ENCODE peak calls at places on chromosomes 11 and 22, in six cellular contexts. H is IMR-90, S is H1, G is HCT116, Q is K562, R is HepG2. J is an unnamed sample.

GRCh38 chr11:28417601-28418323 is 309.6 kb downstream of the METTL15 start:
- DNase-seq in H (peak; percentile 17), R (no peak), S (no peak), Q (no peak), G (no peak), J (no peak)

GRCh38 chr11:27282806-27283205 is 80.2 kb downstream of the CCDC34 start:
- DNase-seq in G (no peak), R (no peak), S (no peak), H (no peak), Q (peak; percentile 17), J (peak; percentile 45)

GRCh38 chr11:47860526-47860925 is 12.4 kb upstream of the NUP160 start:
- DNase-seq in S (no peak), G (no peak), H (no peak), Q (no peak), R (no peak), J (no peak)

GRCh38 chr11:112294688-112295340 is 34.2 kb upstream of the PLET1 start:
- DNase-seq in S (no peak), H (no peak), G (no peak), Q (no peak), R (no peak), J (no peak)

GRCh38 chr11:31397239-31397834 is 27.7 kb downstream of the DNAJC24 start:
- DNase-seq in G (no peak), Q (peak; percentile 23), S (no peak), R (peak; percentile 18), H (peak; percentile 22), J (peak; percentile 5)

GRCh38 chr22:28034760-28035401 is 115.8 kb upstream of the PITPNB start:
- DNase-seq in H (peak; percentile 59), Q (peak; percentile 67), G (no peak), S (no peak), R (no peak), J (no peak)

GRCh38 chr11:93542753-93543246 is 391 bp downstream of the SMCO4 start:
- DNase-seq in G (no peak), R (no peak), S (peak; percentile 84), Q (peak; percentile 39), H (no peak), J (no peak)

GRCh38 chr11:61045271-61045670 is 57.0 kb upstream of the CD5 start:
- DNase-seq in Q (no peak), R (no peak), S (no peak), H (no peak), G (no peak), J (no peak)

GRCh38 chr11:32231909-32232493 is 141.1 kb downstream of the RCN1 start:
- DNase-seq in Q (peak; percentile 27), G (peak; percentile 36), S (peak; percentile 58), H (peak; percentile 14), R (peak; percentile 13), J (peak; percentile 35)

GRCh38 chr11:129865701-129866100 is 29.7 kb downstream of the NFRKB start:
- DNase-seq in R (no peak), G (no peak), Q (no peak), S (no peak), H (no peak), J (no peak)

GRCh38 chr11:112477152-112477928 is 216.7 kb upstream of the PLET1 start:
- DNase-seq in G (no peak), S (no peak), Q (no peak), R (no peak), H (no peak), J (no peak)

GRCh38 chr22:28822930-28823481 is 22.6 kb upstream of the XBP1 start:
- DNase-seq in H (no peak), S (no peak), Q (no peak), R (peak; percentile 73), G (no peak), J (no peak)

GRCh38 chr11:65182258-65183170 is 786 bp downstream of the CAPN1 start:
- DNase-seq in S (no peak), H (no peak), R (peak; percentile 34), Q (no peak), G (peak; percentile 15), J (peak; percentile 36)

GRCh38 chr11:72129381-72129780 is 6.1 kb upstream of the FOLR3 start:
- DNase-seq in G (no peak), Q (no peak), S (no peak), H (no peak), R (no peak), J (no peak)

GRCh38 chr11:129489254-129489653 is 113.6 kb downstream of the BARX2 start:
- DNase-seq in G (no peak), R (no peak), H (no peak), Q (no peak), S (no peak), J (no peak)

GRCh38 chr11:34165121-34165520 is 59.7 kb downstream of the NAT10 start:
- DNase-seq in H (no peak), G (no peak), R (no peak), Q (no peak), S (no peak), J (no peak)

GRCh38 chr11:34166806-34167740 is 61.6 kb downstream of the NAT10 start:
- DNase-seq in S (no peak), R (no peak), Q (no peak), G (no peak), H (no peak), J (no peak)

GRCh38 chr11:34168642-34169051 is 63.2 kb downstream of the NAT10 start:
- DNase-seq in G (no peak), R (no peak), Q (no peak), H (peak; percentile 20), S (no peak), J (no peak)

GRCh38 chr11:34167961-34168360 is 62.5 kb downstream of the NAT10 start:
- DNase-seq in G (no peak), R (no peak), Q (no peak), S (no peak), H (no peak), J (no peak)

GRCh38 chr11:34165786-34166557 is 60.5 kb downstream of the NAT10 start:
- DNase-seq in H (no peak), R (no peak), S (no peak), Q (peak; percentile 42), G (no peak), J (no peak)
- TF ChIP-seq CEBPB in H (no peak), R (no peak), S (no peak), Q (no peak), G (no peak), J (no peak)

GRCh38 chr22:47808236-47808845 is 1045.9 kb downstream of the TBC1D22A start:
- DNase-seq in H (no peak), R (no peak), Q (no peak), G (no peak), S (no peak), J (no peak)
- H3K9me3 ChIP-seq in H (peaks cover 50% of the 10 kb centered on the region), R (no peaks in the 10 kb centered on the region), Q (no peaks in the 10 kb centered on the region), G (no peaks in the 10 kb centered on the region), S (no peaks in the 10 kb centered on the region), J (no peaks in the 10 kb centered on the region)

GRCh38 chr11:126738632-126739031 is 261.9 kb downstream of the KIRREL3 start:
- DNase-seq in G (no peak), R (no peak), Q (no peak), S (no peak), H (no peak), J (no peak)

GRCh38 chr11:126740857-126741256 is 259.7 kb downstream of the KIRREL3 start:
- DNase-seq in S (no peak), H (no peak), G (no peak), R (no peak), Q (no peak), J (no peak)

GRCh38 chr11:126736682-126737404 is 263.7 kb downstream of the KIRREL3 start:
- DNase-seq in R (no peak), Q (no peak), S (no peak), G (no peak), H (no peak), J (no peak)

GRCh38 chr11:126742582-126742981 is 258.0 kb downstream of the KIRREL3 start:
- DNase-seq in G (no peak), R (no peak), S (no peak), Q (no peak), H (no peak), J (no peak)

GRCh38 chr11:126739499-126740145 is 260.9 kb downstream of the KIRREL3 start:
- DNase-seq in R (no peak), Q (no peak), S (no peak), G (no peak), H (peak; percentile 38), J (no peak)
- TF ChIP-seq CEBPB in R (no peak), Q (no peak), S (no peak), G (no peak), H (peak; percentile 33), J (no peak)

DNA sequence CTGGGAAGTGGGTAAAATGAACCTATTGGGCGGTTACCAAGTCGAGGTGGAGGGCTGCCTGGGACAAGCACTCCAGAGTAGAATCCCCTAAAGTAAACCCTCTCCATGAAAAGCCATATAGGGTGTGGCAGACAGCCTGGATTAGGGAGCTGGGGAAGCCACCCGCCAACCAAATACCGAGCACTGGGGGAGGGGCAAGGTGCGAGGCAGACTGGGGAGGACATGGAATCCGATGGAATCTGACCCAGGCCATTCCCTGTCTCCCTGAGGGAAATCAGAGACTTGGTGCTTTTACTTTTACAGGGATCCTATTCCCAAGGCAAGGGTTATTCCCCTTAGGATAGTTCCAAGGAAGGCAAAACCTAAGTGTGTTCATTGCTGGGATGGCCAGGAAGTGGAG is 130.9 kb upstream of the HSD17B12 start:
- DNase-seq in S (no peak), G (no peak), H (no peak), R (no peak), Q (no peak), J (no peak)
- H3K9me3 ChIP-seq in S (peaks cover 5% of the 10 kb centered on the region), G (no peaks in the 10 kb centered on the region), H (no peaks in the 10 kb centered on the region), R (no peaks in the 10 kb centered on the region), Q (no peaks in the 10 kb centered on the region), J (peaks cover 2% of the 10 kb centered on the region)

DNA sequence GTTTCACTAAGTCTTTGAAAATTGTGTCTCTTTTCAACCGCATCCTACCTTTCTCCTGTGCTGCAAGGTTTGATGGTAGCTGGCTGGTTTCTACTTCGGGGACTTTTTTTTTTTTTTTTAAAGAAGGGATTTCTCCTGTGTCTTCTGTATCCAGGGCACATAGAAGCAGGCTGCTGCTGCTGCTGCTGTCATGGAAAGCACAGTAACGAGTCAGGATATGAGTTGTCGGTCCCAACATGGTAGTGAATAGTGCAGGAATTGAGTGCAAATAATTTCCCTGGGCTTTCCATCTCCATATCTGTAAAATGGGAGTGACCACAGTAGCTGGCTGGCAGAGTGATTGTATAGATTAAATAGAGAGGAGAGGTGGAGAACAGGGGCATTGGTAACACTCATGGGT is 118.3 kb upstream of the NAV2 start:
- DNase-seq in H (peak; percentile 50), G (no peak), R (no peak), S (no peak), Q (no peak), J (no peak)
- TF ChIP-seq CEBPB in H (no peak), G (no peak), R (no peak), S (no peak), Q (no peak), J (no peak)

GRCh38 chr22:48357196-48357595 is 1470.5 kb downstream of the BRD1 start:
- DNase-seq in R (no peak), Q (no peak), H (no peak), S (peak; percentile 69), G (no peak), J (no peak)
- H3K9me3 ChIP-seq in R (no peaks in the 10 kb centered on the region), Q (no peaks in the 10 kb centered on the region), H (peaks cover 62% of the 10 kb centered on the region), S (no peaks in the 10 kb centered on the region), G (no peaks in the 10 kb centered on the region), J (no peaks in the 10 kb centered on the region)

DNA sequence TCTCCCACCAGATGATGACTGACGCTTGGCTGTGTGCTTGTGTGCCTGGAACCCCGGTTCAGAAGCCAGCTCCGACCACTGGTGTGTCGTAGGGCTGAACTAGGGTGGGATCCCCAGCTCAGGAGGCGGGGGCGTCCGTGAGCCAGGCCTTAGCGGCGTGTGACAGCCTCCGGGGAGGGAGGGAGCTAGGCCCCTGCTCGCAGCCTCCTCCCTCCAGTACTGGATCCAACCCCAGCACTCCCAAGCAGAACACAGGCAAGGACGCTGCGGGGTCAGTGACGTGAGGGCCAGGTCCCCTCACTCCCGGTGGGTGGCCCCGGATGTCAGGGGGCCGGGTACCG is 410 bp downstream of the PMM1 start:
- DNase-seq in G (no peak), S (peak; percentile 59), Q (no peak), R (no peak), H (no peak), J (no peak)
- TF ChIP-seq CEBPB in G (no peak), S (no peak), Q (no peak), R (no peak), H (no peak), J (no peak)